ENCODE peak calls at places on chromosome 1, in eight cellular contexts. C is tibial artery, E is uterus, H is mucosa of descending colon, Z is progenitor cell of endocrine pancreas, W is MCF 10A, G is activated B cell treated with CpG ODN at 0.5 μM for 24 hours, S is nephron progenitor cell. J is an unnamed sample.

GRCh38 chr1:174746024-174746808 is 253.5 kb upstream of the CACYBP start:
- DNase-seq in C (no peak), E (no peak), H (no peak), Z (no peak), W (no peak), G (no peak), S (no peak), J (no peak)

GRCh38 chr1:157438236-157439012 is 113.9 kb downstream of the FCRL5 start:
- DNase-seq in C (no peak), E (no peak), H (no peak), Z (no peak), W (peak; percentile 47), G (no peak), S (no peak), J (no peak)

GRCh38 chr1:199743227-199743626 is 284.3 kb upstream of the NR5A2 start:
- DNase-seq in C (no peak), E (no peak), H (no peak), Z (no peak), W (peak; percentile 50), G (no peak), S (no peak), J (no peak)

GRCh38 chr1:91712981-91713841 is 172.7 kb downstream of the TGFBR3 start:
- DNase-seq in C (peak; percentile 79), E (peak; percentile 75), H (peak; percentile 36), Z (no peak), W (no peak), G (no peak), S (no peak), J (peak; percentile 77)

GRCh38 chr1:178262101-178262500 is 168.2 kb downstream of the RASAL2 start:
- DNase-seq in C (no peak), E (no peak), H (no peak), Z (no peak), W (no peak), G (no peak), S (no peak), J (no peak)

GRCh38 chr1:13699936-13700520 is at the start of gene PRDM2:
- DNase-seq in C (peak; percentile 43), E (peak; percentile 28), H (peak; percentile 76), Z (peak; percentile 36), W (peak; percentile 26), G (peak; percentile 77), S (peak; percentile 75), J (peak; percentile 54)

GRCh38 chr1:208222376-208223110 is 21.6 kb downstream of the PLXNA2 start:
- DNase-seq in C (no peak), E (no peak), H (no peak), Z (no peak), W (no peak), G (no peak), S (no peak), J (no peak)

GRCh38 chr1:46342084-46342656 is 1.6 kb downstream of the NSUN4 start:
- DNase-seq in C (no peak), E (no peak), H (no peak), Z (no peak), W (no peak), G (no peak), S (peak; percentile 16), J (no peak)

GRCh38 chr1:6090996-6091822 is 45.5 kb downstream of the KCNAB2 start:
- DNase-seq in C (no peak), E (no peak), H (no peak), Z (no peak), W (no peak), G (no peak), S (no peak), J (no peak)

GRCh38 chr1:43768168-43768567 is 60.8 kb downstream of the ST3GAL3 start:
- DNase-seq in C (no peak), E (no peak), H (no peak), Z (no peak), W (no peak), G (no peak), S (no peak), J (no peak)

GRCh38 chr1:230985711-230986110 is 6.8 kb downstream of the ARV1 start:
- DNase-seq in C (no peak), E (no peak), H (peak; percentile 77), Z (no peak), W (no peak), G (no peak), S (no peak), J (no peak)

GRCh38 chr1:226989081-226989747 is 49.1 kb downstream of the COQ8A start:
- DNase-seq in C (no peak), E (no peak), H (no peak), Z (no peak), W (no peak), G (no peak), S (no peak), J (no peak)

GRCh38 chr1:162696286-162696862 is 64.1 kb downstream of the DDR2 start:
- DNase-seq in C (peak; percentile 84), E (peak; percentile 89), H (peak; percentile 41), Z (peak; percentile 49), W (peak; percentile 97), G (no peak), S (peak; percentile 70), J (no peak)

GRCh38 chr1:42037586-42037985 is 115.6 kb upstream of the GUCA2B start:
- DNase-seq in C (no peak), E (no peak), H (no peak), Z (no peak), W (no peak), G (no peak), S (no peak), J (no peak)

GRCh38 chr1:232212248-232212647 is 417.7 kb downstream of the SIPA1L2 start:
- DNase-seq in C (no peak), E (no peak), H (no peak), Z (no peak), W (no peak), G (no peak), S (no peak), J (no peak)

GRCh38 chr1:244473059-244473605 is 12.1 kb downstream of the CATSPERE start:
- DNase-seq in C (no peak), E (no peak), H (no peak), Z (no peak), W (no peak), G (no peak), S (no peak), J (no peak)

GRCh38 chr1:225655509-225656258 is 2.8 kb upstream of the ENAH start:
- DNase-seq in C (peak; percentile 62), E (peak; percentile 80), H (no peak), Z (no peak), W (peak; percentile 99), G (no peak), S (no peak), J (no peak)
- TF ChIP-seq CTCF in C (no peak), E (no peak), H (no peak), Z (no peak), W (peak; percentile 23), G (no peak), S (no peak), J (peak; percentile 6)

GRCh38 chr1:187338762-187339412 is 510.1 kb downstream of the PLA2G4A start:
- DNase-seq in C (no peak), E (no peak), H (no peak), Z (no peak), W (no peak), G (no peak), S (no peak), J (no peak)
- TF ChIP-seq CTCF in C (no peak), E (no peak), H (no peak), Z (no peak), W (no peak), G (no peak), S (no peak), J (no peak)

GRCh38 chr1:82386365-82387069 is 585.8 kb downstream of the ADGRL2 start:
- DNase-seq in C (no peak), E (no peak), H (no peak), Z (no peak), W (peak; percentile 8), G (no peak), S (no peak), J (no peak)
- TF ChIP-seq CTCF in C (no peak), E (no peak), H (no peak), Z (no peak), W (no peak), G (no peak), S (no peak), J (no peak)

DNA sequence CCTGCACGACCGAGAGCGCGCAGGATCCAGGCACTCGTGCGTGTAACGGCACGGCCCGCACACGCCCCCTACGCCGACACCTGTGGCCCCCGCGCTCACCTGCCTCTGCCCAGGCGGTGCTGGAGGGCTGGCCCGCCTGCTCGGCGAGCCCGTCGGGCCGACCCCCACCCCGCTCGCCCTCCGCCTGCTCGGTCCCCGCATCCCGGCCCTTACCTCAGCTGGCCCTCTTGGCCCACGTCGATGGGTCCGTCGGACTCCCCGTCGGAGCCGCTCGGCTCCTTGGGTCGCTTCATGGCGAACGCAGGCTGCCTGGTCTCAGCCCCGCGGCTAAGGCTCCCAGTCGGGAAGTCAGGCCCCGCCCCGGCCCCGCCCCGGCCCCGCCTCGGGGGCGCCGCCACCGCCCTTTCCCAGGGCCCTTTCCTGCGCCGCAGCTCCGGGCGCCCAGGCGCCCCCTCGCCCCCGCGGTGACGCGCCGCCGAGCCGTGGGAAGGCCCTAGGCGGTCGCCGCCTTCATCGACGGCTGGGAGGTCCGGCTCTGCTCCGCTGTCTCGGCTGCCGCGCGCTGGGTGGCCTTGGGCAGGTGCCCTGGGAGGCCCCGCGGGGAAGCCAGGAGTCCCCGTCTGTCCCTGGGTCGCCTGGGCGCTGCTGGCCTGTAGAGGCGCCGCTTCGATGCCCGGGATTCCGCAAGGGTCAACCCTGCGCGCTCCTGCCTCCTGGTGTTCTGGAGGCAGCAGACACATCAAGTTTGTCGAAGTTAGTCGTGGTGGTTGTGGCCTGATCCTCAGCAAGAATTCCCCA is at the start of gene HEYL:
- DNase-seq in C (peak; percentile 74), E (peak; percentile 73), H (peak; percentile 89), Z (peak; percentile 55), W (no peak), G (peak; percentile 53), S (peak; percentile 94), J (no peak)
- TF ChIP-seq CTCF in C (peak; percentile 65), E (peak; percentile 44), H (no peak), Z (peak; percentile 58), W (no peak), G (no peak), S (peak; percentile 45), J (peak; percentile 18)

GRCh38 chr1:213573648-213574009 is 414.1 kb upstream of the PROX1 start:
- DNase-seq in C (no peak), E (no peak), H (no peak), Z (no peak), W (no peak), G (no peak), S (no peak), J (no peak)

GRCh38 chr1:213571419-213571818 is 416.4 kb upstream of the PROX1 start:
- DNase-seq in C (no peak), E (no peak), H (no peak), Z (no peak), W (no peak), G (no peak), S (no peak), J (no peak)

GRCh38 chr1:213570487-213570886 is 417.3 kb upstream of the PROX1 start:
- DNase-seq in C (no peak), E (no peak), H (no peak), Z (no peak), W (no peak), G (no peak), S (no peak), J (no peak)

GRCh38 chr1:213572939-213573647 is 414.7 kb upstream of the PROX1 start:
- DNase-seq in C (no peak), E (no peak), H (no peak), Z (no peak), W (no peak), G (no peak), S (no peak), J (no peak)

GRCh38 chr1:213571843-213572242 is 415.9 kb upstream of the PROX1 start:
- DNase-seq in C (no peak), E (no peak), H (no peak), Z (no peak), W (no peak), G (no peak), S (no peak), J (no peak)
- TF ChIP-seq CTCF in C (no peak), E (no peak), H (no peak), Z (no peak), W (no peak), G (no peak), S (no peak), J (no peak)